ENCODE peak calls at places on chromosomes 5 and 9, in four cellular contexts. X is H1, L is aorta, P is NT2/D1. A is an unnamed sample.

GRCh38 chr5:76771705-76772405 is 47.0 kb upstream of the F2RL1 start:
- DNase-seq in L (no peak), P (no peak), X (no peak), A (no peak)

GRCh38 chr5:153496835-153497234 is 6.4 kb downstream of the GRIA1 start:
- DNase-seq in X (no peak), P (no peak), L (no peak), A (no peak)

GRCh38 chr5:173745123-173745522 is 128.7 kb upstream of the BOD1 start:
- DNase-seq in P (no peak), L (no peak), X (no peak), A (no peak)

GRCh38 chr5:88770290-88771257 is 112.4 kb downstream of the MEF2C start:
- DNase-seq in X (no peak), L (no peak), P (no peak), A (no peak)

GRCh38 chr5:167822241-167822640 is 469.2 kb upstream of the WWC1 start:
- DNase-seq in P (no peak), X (no peak), L (no peak), A (no peak)

GRCh38 chr5:756171-756570 is 28.4 kb downstream of the ZDHHC11B start:
- DNase-seq in X (no peak), P (no peak), L (peak; percentile 41), A (peak; percentile 66)

GRCh38 chr9:128163523-128164331 is 3.7 kb downstream of the BBLN start:
- DNase-seq in X (no peak), L (no peak), P (no peak), A (peak; percentile 53)

GRCh38 chr9:13354733-13355132 is 75.2 kb upstream of the MPDZ start:
- DNase-seq in L (no peak), P (no peak), X (no peak), A (no peak)

GRCh38 chr5:139383275-139383992 is at the start of gene SLC23A1:
- DNase-seq in L (peak; percentile 38), P (no peak), X (no peak), A (no peak)

GRCh38 chr9:116174347-116174746 is 20.8 kb downstream of the PAPPA start:
- DNase-seq in X (no peak), P (no peak), L (no peak), A (no peak)

GRCh38 chr5:111704452-111705085 is 52.4 kb downstream of the NREP start:
- DNase-seq in X (no peak), L (no peak), P (no peak), A (no peak)

GRCh38 chr5:79020861-79021561 is 35.9 kb upstream of the ARSB start:
- DNase-seq in L (peak; percentile 66), P (peak; percentile 25), X (peak; percentile 61), A (peak; percentile 69)

GRCh38 chr5:73786043-73786831 is 160.2 kb downstream of the ARHGEF28 start:
- DNase-seq in L (no peak), X (no peak), P (no peak), A (no peak)

GRCh38 chr9:138069731-138070456 is 192.3 kb downstream of the CACNA1B start:
- DNase-seq in P (no peak), L (no peak), X (peak; percentile 47), A (no peak)

GRCh38 chr5:147704544-147704943 is 78.0 kb downstream of the JAKMIP2 start:
- DNase-seq in P (no peak), X (no peak), L (no peak), A (no peak)

GRCh38 chr5:52825826-52826225 is 38.1 kb downstream of the ITGA1 start:
- DNase-seq in L (no peak), P (no peak), X (no peak), A (no peak)

GRCh38 chr5:151164687-151165392 is 7.3 kb upstream of the ANXA6 start:
- DNase-seq in L (peak; percentile 72), P (peak; percentile 57), X (peak; percentile 85), A (peak; percentile 88)

GRCh38 chr9:19967567-19968459 is 179.0 kb upstream of the SLC24A2 start:
- DNase-seq in X (no peak), P (peak; percentile 46), L (no peak), A (no peak)

GRCh38 chr5:128708841-128709240 is 170.8 kb upstream of the FBN2 start:
- DNase-seq in L (no peak), X (no peak), P (no peak), A (no peak)

GRCh38 chr5:142684508-142685031 is 1.3 kb downstream of the FGF1 start:
- DNase-seq in X (no peak), P (no peak), L (peak; percentile 56), A (peak; percentile 63)

GRCh38 chr9:121242219-121242954 is 25.6 kb upstream of the GSN start:
- DNase-seq in P (no peak), L (no peak), X (no peak), A (no peak)

GRCh38 chr5:83683836-83684235 is 36.8 kb downstream of the HAPLN1 start:
- DNase-seq in P (no peak), X (no peak), L (no peak), A (no peak)

GRCh38 chr9:20725675-20726074 is 41.6 kb downstream of the FOCAD start:
- DNase-seq in P (no peak), X (no peak), L (no peak), A (no peak)

GRCh38 chr9:97408562-97408961 is 3.3 kb upstream of the TDRD7 start:
- DNase-seq in P (no peak), L (no peak), X (no peak), A (no peak)

GRCh38 chr9:31639444-31639843 is 745.0 kb upstream of the ACO1 start:
- DNase-seq in X (no peak), P (no peak), L (no peak), A (no peak)

GRCh38 chr9:4207881-4208615 is 91.8 kb downstream of the GLIS3 start:
- DNase-seq in P (no peak), L (peak; percentile 50), X (no peak), A (peak; percentile 60)

GRCh38 chr9:136103651-136104487 is 8.8 kb upstream of the NACC2 start:
- DNase-seq in P (no peak), X (peak; percentile 81), L (no peak), A (no peak)

DNA sequence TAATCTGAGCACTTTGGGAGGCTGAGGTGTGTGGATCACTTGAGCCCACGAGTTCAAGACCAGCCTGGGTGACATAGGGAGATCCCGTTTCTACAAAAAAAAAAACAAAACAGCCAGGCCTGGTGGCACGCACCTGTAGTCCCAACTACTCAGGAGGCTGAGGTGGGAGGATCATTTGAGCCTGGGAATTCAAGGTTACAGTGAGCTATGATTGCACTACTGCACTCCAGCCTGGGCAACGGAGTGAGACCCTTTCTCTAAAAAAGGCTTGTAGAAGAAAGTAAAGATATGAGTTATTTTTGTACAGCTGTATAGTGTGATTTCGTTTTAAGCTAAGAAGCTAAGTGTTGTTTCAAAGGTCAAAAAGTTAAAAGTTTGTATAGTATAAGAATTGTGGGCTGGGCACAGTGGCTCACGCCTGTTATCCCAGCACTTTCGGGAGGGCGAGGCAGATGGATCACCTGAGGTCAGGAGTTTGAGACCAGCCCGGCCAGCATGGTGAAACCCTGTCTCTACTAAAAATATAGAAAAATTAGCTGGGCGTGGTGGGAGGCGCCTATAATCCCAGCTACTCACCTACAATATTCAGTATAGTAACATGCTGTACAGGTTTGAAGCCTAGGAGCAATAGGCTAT is 18.8 kb downstream of the UBE2R2 start:
- DNase-seq in X (no peak), L (no peak), P (no peak), A (no peak)
- H3K4me1 ChIP-seq in X (no peaks in the 10 kb centered on the region), L (peaks cover 2% of the 10 kb centered on the region), P (no peaks in the 10 kb centered on the region), A (peaks cover 9% of the 10 kb centered on the region)

DNA sequence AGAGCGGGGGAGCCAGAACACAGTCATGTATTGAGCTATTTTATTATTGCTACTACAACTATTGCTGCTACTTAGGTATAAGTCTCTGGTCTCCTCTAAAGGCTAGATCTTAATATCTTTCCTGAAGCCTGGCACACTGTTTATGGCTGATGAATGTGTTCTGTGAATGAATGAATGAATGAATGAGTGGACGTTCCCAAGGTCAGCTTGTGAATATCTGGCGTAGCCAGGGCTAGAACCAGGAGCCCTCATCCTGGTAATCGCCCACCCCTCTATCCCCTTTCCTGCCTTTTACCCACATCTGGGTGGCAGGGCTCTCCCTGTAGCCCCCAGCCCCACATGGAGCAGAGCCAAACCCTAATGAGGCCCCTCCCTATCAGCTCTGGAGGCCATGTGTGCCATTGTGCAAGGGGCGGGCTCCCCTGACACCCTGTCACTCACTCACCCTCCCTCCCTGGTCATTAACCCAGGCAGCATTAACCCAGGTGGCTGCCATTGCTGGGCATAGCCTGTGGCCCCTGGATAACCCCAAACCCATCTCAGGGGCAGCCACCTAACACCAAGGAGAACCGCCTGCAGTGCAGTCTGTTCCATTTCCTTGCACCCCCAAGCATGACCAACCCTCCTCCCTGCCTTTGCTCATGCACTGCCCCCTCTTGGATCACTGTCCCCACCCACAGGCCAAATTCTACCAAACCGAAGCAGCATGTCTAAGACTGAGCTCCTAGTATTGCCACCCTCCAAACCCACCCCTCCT is 2.0 kb upstream of the AKNA start:
- DNase-seq in X (no peak), P (no peak), L (no peak), A (no peak)
- H3K4me1 ChIP-seq in X (peaks cover 40% of the 10 kb centered on the region), P (peaks cover 32% of the 10 kb centered on the region), L (no peaks in the 10 kb centered on the region), A (peaks cover 10% of the 10 kb centered on the region)

GRCh38 chr9:74500584-74500924 is 3.4 kb downstream of the RORB start:
- DNase-seq in L (no peak), X (peak; percentile 59), P (no peak), A (no peak)
- H3K4me1 ChIP-seq in L (no peaks in the 10 kb centered on the region), X (peaks cover 17% of the 10 kb centered on the region), P (peaks cover 7% of the 10 kb centered on the region), A (no peaks in the 10 kb centered on the region)

DNA sequence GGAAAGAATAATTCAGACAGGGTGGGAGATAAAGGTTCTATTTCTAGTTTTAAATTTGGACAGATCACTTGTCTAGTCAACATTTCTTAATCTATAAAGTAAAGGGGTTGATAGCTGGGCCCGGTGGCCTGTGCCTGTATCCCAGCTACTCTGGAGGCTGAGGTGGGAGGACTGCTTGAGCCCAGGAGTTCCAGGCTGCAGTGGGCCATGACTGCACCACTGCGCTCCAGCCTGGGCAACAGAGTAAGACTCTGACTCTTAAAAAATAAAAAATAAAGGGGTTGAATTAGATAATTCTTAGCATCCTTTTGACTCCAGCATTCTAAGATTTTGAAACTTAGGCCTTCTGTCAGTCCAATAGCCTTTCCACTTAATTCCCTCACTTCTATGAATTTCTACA is 10.8 kb downstream of the DIAPH1 start:
- DNase-seq in X (no peak), P (no peak), L (no peak), A (no peak)
- H3K4me1 ChIP-seq in X (no peaks in the 10 kb centered on the region), P (peaks cover 2% of the 10 kb centered on the region), L (no peaks in the 10 kb centered on the region), A (peaks cover 3% of the 10 kb centered on the region)

GRCh38 chr5:149416977-149417713 is 38.1 kb upstream of the IL17B start:
- DNase-seq in P (no peak), L (peak; percentile 49), X (no peak), A (no peak)
- H3K4me1 ChIP-seq in P (peaks cover under 1% of the 10 kb centered on the region), L (no peaks in the 10 kb centered on the region), X (peaks cover 9% of the 10 kb centered on the region), A (peaks cover 21% of the 10 kb centered on the region)

DNA sequence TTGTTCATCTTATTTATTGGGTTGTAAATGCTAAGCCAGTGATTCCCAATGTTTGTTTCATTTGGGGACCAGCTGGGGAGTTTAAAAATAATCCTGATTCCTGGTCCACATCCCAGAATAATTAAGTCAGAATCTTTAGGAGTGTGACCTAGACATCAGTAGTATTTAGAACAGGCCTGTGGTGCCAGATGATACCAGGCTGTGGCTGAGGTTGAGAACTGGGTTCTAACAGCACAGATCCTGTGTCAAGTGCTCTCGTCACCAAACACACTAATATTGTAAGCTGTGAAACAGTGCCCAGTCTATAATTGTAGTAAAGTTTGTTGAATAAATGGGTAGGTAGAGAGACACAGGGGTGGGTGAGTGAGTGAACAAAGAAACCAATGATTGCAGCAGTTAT is 172.1 kb upstream of the PPP1R2B start:
- DNase-seq in P (no peak), L (no peak), X (no peak), A (peak; percentile 35)
- H3K4me1 ChIP-seq in P (no peaks in the 10 kb centered on the region), L (peaks cover 2% of the 10 kb centered on the region), X (no peaks in the 10 kb centered on the region), A (peaks cover 8% of the 10 kb centered on the region)